ENCODE peak calls at places on chromosomes 12 and 14, in five cellular contexts. P is adrenal gland, S is HCT116, M is HepG2, B is upper lobe of left lung. R is an unnamed sample. For H3K4me1, the result is how much of the 10 kb centered on the place peaks cover.

GRCh38 chr14:99681101-99681831 is 2.8 kb upstream of the CYP46A1 start:
- DNase-seq in P (no peak), S (no peak), B (no peak), M (no peak), R (no peak)

GRCh38 chr12:124625867-124626675 is 58.7 kb upstream of the NCOR2 start:
- DNase-seq in M (peak), P (peak), B (peak), S (no peak), R (peak)

GRCh38 chr12:131039551-131039950 is 85.8 kb downstream of the ADGRD1 start:
- DNase-seq in B (no peak), P (no peak), S (no peak), M (no peak), R (no peak)

GRCh38 chr14:100072783-100073346 is 7.6 kb downstream of the EVL start:
- DNase-seq in M (no peak), P (no peak), B (peak), S (peak), R (no peak)

GRCh38 chr14:92254786-92255185 is 68.2 kb upstream of the SLC24A4 start:
- DNase-seq in S (no peak), M (no peak), B (no peak), P (peak), R (peak)

GRCh38 chr12:115149685-115150378 is 465.9 kb upstream of the TBX3 start:
- DNase-seq in P (no peak), S (no peak), M (no peak), B (no peak), R (peak)

GRCh38 chr14:98984719-98985041 is 287.3 kb downstream of the BCL11B start:
- DNase-seq in M (no peak), B (peak), S (no peak), P (no peak), R (no peak)

GRCh38 chr12:71719647-71720370 is 33.9 kb downstream of the TMEM19 start:
- DNase-seq in B (no peak), M (no peak), S (no peak), P (no peak), R (no peak)

GRCh38 chr12:48165089-48166031 is 8.0 kb upstream of the ASB8 start:
- DNase-seq in S (peak), M (peak), B (no peak), P (peak), R (no peak)

DNA sequence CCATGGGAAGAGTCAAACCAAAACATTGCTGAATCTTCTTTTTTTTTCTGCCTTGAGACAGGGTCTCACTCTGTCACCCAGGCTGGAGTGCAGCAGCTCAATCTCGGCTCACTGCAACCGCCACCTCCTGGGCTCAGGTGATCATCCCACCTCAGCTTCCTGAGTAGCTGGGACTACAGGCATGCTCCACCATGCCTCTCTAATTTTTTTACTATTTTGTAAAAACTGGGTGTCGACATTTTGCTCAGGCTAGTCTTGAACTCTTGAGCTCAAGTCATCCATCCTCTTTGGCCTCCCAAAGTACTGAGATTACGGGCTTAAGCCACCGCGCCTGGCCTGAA is 1.5 kb upstream of the KRT75 start:
- DNase-seq in B (no peak), P (no peak), S (no peak), M (no peak), R (no peak)
- H3K4me1 ChIP-seq in B (under half), P (under half), S (under half), M (under half), R (under half)

DNA sequence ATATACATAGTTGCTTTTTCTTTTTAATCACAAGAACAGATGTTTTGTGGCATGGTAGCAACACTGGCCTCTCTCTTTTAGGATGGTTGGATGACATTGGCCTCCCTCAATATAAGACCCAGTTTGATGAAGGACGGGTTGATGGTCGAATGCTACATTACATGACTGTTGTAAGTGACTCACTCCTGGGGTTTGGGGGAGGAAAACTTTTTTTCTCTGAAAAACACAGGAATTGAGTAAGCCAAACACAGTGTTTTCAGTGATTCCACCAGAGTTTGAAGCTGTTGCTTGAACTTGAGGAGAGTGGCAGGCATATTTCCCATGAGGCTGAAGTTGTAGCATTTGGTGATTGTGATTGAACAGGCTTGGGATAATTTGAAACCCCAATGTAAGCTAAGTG is 13.7 kb upstream of the REP15 start:
- DNase-seq in S (no peak), M (no peak), B (no peak), P (no peak), R (no peak)
- TF ChIP-seq POLR2A in S (no peak), M (no peak), B (no peak), P (no peak), R (no peak)

GRCh38 chr14:45359766-45360165 is 106.8 kb upstream of the MIS18BP1 start:
- DNase-seq in M (no peak), B (no peak), S (no peak), P (no peak), R (no peak)

GRCh38 chr14:45361727-45362126 is 108.7 kb upstream of the MIS18BP1 start:
- DNase-seq in B (no peak), S (no peak), M (no peak), P (no peak), R (no peak)

GRCh38 chr14:45362505-45362904 is 109.5 kb upstream of the MIS18BP1 start:
- DNase-seq in M (no peak), B (no peak), S (no peak), P (no peak), R (no peak)

DNA sequence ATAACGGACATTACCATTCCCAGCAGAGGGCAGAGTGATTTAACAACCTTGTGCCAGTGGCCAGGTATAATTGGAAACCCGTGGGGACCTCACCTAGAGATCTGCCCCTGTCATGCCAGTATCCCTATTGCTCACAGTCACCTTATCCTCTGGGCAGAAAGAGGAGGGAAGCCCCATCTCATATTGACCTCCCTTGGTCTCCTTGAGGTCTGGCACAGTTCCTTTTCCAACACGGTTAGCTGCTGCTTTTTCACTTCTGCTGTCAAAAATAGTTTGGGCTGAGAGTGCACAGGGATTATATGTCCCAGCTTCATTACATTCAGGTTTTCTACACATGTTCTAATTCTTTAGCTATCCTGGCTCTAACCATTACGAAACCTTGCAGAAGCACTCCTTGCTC is 111.6 kb upstream of the MIS18BP1 start:
- DNase-seq in S (no peak), M (no peak), B (no peak), P (no peak), R (no peak)
- TF ChIP-seq CTCF in S (peak), M (no peak), B (no peak), P (no peak), R (no peak)

GRCh38 chr12:93541578-93542217 is 30.8 kb upstream of the SOCS2 start:
- DNase-seq in P (no peak), S (no peak), B (peak), M (peak), R (no peak)
- H3K4me1 ChIP-seq in P (under half), S (under half), B (under half), M (under half), R (under half)

GRCh38 chr12:52278931-52279682 is 4.7 kb downstream of the KRT86 start:
- DNase-seq in B (peak), P (peak), S (peak), M (peak), R (peak)
- TF ChIP-seq POLR2A in B (no peak), P (no peak), S (no peak), M (no peak), R (no peak)

GRCh38 chr14:66827182-66827581 is 319.2 kb downstream of the GPHN start:
- DNase-seq in S (no peak), P (no peak), M (no peak), B (no peak), R (no peak)

DNA sequence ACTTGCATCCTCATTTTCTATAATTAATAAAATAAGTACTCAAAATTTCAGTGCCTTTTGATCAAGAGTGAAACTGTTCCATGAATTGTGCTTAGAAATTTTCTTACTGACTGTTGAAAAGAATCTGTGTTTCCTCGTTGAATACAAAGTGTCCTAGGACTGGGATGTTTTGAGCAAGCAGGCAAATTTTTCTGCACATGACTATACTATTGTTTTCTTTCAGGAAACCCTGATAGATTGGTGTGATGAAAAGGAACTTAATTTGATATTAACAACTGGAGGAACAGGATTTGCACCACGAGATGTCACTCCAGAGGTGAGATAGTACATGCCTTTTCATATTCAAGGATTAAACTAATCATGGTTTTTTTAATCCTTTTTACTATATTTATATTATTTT is 316.3 kb downstream of the GPHN start:
- DNase-seq in S (no peak), B (no peak), P (no peak), M (no peak), R (no peak)
- TF ChIP-seq CTCF in S (no peak), B (no peak), P (no peak), M (no peak), R (no peak)

GRCh38 chr12:123073962-123074801 is 76.7 kb downstream of the PITPNM2 start:
- DNase-seq in B (no peak), P (no peak), S (no peak), M (no peak), R (no peak)

GRCh38 chr12:123075092-123075491 is 75.8 kb downstream of the PITPNM2 start:
- DNase-seq in B (no peak), S (no peak), M (no peak), P (no peak), R (no peak)

GRCh38 chr12:123070267-123071081 is 80.4 kb downstream of the PITPNM2 start:
- DNase-seq in S (no peak), P (no peak), B (no peak), M (no peak), R (no peak)

GRCh38 chr12:123069436-123070266 is 81.2 kb downstream of the PITPNM2 start:
- DNase-seq in M (peak), S (no peak), B (no peak), P (peak), R (no peak)

DNA sequence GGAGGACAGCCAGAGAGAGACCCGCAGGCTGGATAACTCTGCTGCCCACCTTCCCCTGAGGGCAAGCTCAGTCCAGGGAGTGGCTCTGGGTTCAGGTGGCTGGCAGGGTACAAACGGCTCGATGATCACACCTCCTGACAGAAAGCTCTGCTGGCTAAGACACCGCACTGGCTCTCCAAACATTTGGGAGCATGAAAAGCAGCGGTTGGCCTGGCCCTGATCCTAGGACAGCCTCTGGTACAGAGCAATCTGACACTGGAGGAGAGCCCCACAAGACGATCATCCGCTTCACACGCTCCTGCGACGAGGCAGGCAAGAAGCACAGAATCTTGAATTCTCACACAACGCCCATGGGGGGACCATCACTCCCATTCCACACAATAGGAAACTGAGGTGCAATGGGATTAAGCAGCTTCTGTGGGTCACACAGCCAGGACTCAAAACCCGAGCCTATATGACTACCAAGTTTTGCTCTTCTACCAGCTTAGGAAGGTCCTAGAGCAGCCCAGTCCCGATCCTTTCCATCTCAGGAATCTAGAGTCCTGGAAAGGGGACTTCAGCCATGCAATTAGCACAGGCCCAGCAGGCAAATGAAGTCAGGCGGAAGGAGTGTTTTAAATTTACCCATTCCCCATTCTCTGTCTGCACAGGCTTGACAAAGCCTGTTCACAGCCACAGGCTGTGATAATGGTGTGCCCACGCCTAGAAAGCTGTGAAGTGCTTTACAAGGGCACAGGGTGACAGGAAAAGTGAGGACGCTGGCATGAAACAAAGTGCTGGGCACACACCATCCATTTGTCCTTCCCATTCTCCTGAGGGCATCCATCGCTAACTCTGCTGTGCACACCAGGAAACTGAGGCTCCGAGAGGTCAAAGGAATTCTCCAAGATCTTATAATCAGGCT is 79.2 kb downstream of the PITPNM2 start:
- DNase-seq in B (no peak), S (no peak), P (no peak), M (no peak), R (peak)
- H3K4me1 ChIP-seq in B (under half), S (under half), P (under half), M (half or more), R (half or more)

GRCh38 chr14:43790681-43791080 is 716.4 kb downstream of the FSCB start:
- DNase-seq in B (no peak), S (no peak), P (peak), M (no peak), R (no peak)
- TF ChIP-seq POLR2A in B (no peak), S (no peak), P (no peak), M (no peak), R (no peak)

GRCh38 chr14:55129086-55129427 is at the start of gene LGALS3:
- DNase-seq in M (no peak), P (peak), S (no peak), B (peak), R (peak)

GRCh38 chr14:55133416-55133815 is 4.4 kb downstream of the LGALS3 start:
- DNase-seq in P (peak), S (peak), M (no peak), B (no peak), R (peak)

GRCh38 chr14:55130194-55130550 is 1.1 kb downstream of the LGALS3 start:
- DNase-seq in S (no peak), M (peak), B (no peak), P (no peak), R (no peak)

GRCh38 chr14:55129428-55130193 is 559 bp downstream of the LGALS3 start:
- DNase-seq in P (peak), B (peak), M (peak), S (no peak), R (peak)

GRCh38 chr14:55131782-55132181 is 2.7 kb downstream of the LGALS3 start:
- DNase-seq in P (no peak), S (no peak), B (no peak), M (no peak), R (no peak)
- TF ChIP-seq CTCF in P (no peak), S (peak), B (no peak), M (no peak), R (no peak)

R was measured in testis.